ENCODE peak calls at places on chromosomes 3 and 15, in five cellular contexts. One of them, this sample, is unnamed.

GRCh38 chr3:118970819-118971218 is 63.8 kb downstream of the IGSF11 start:
- DNase-seq in A549: no peak
- DNase-seq in K562: no peak
- DNase-seq in GM12878: no peak
- DNase-seq in HepG2: no peak
- DNase-seq in this sample: no peak

GRCh38 chr15:100922192-100923040 is 3.3 kb downstream of the LRRK1 start:
- DNase-seq in A549: no peak
- DNase-seq in K562: no peak
- DNase-seq in GM12878: no peak
- DNase-seq in HepG2: no peak
- DNase-seq in this sample: no peak

GRCh38 chr3:117589454-117589853 is 879.9 kb downstream of the TUSC7 start:
- DNase-seq in A549: no peak
- DNase-seq in K562: no peak
- DNase-seq in GM12878: no peak
- DNase-seq in HepG2: no peak
- DNase-seq in this sample: peak

GRCh38 chr3:187852842-187853727 is 107.8 kb upstream of the BCL6 start:
- DNase-seq in A549: peak
- DNase-seq in K562: no peak
- DNase-seq in GM12878: no peak
- DNase-seq in HepG2: no peak
- DNase-seq in this sample: no peak

GRCh38 chr3:39086066-39086657 is 21.3 kb downstream of the GORASP1 start:
- DNase-seq in A549: no peak
- DNase-seq in K562: no peak
- DNase-seq in GM12878: no peak
- DNase-seq in HepG2: no peak
- DNase-seq in this sample: no peak

GRCh38 chr3:40645883-40646282 is 121.1 kb downstream of the ZNF621 start:
- DNase-seq in A549: no peak
- DNase-seq in K562: no peak
- DNase-seq in GM12878: no peak
- DNase-seq in HepG2: no peak
- DNase-seq in this sample: no peak

GRCh38 chr3:178849220-178849910 is 222.2 kb downstream of the ZMAT3 start:
- DNase-seq in A549: no peak
- DNase-seq in K562: no peak
- DNase-seq in GM12878: no peak
- DNase-seq in HepG2: no peak
- DNase-seq in this sample: no peak

GRCh38 chr3:148873270-148873927 is 8.3 kb downstream of the CPA3 start:
- DNase-seq in A549: no peak
- DNase-seq in K562: no peak
- DNase-seq in GM12878: no peak
- DNase-seq in HepG2: peak
- DNase-seq in this sample: no peak

GRCh38 chr15:62896969-62897486 is 145.5 kb upstream of the TPM1 start:
- DNase-seq in A549: peak
- DNase-seq in K562: peak
- DNase-seq in GM12878: no peak
- DNase-seq in HepG2: peak
- DNase-seq in this sample: no peak

GRCh38 chr15:42737529-42738328 is 801 bp upstream of the CDAN1 start:
- DNase-seq in A549: peak
- DNase-seq in K562: no peak
- DNase-seq in GM12878: no peak
- DNase-seq in HepG2: peak
- DNase-seq in this sample: no peak

GRCh38 chr15:98981851-98982722 is 25.5 kb downstream of the PGPEP1L start:
- DNase-seq in A549: no peak
- DNase-seq in K562: no peak
- DNase-seq in GM12878: peak
- DNase-seq in HepG2: no peak
- DNase-seq in this sample: no peak

GRCh38 chr3:133448478-133449122 is 48.7 kb downstream of the BFSP2 start:
- DNase-seq in A549: no peak
- DNase-seq in K562: no peak
- DNase-seq in GM12878: peak
- DNase-seq in HepG2: no peak
- DNase-seq in this sample: no peak

GRCh38 chr15:77027697-77028450 is 32.9 kb downstream of the PSTPIP1 start:
- DNase-seq in A549: no peak
- DNase-seq in K562: peak
- DNase-seq in GM12878: no peak
- DNase-seq in HepG2: no peak
- DNase-seq in this sample: peak

GRCh38 chr3:9146367-9147071 is 102.9 kb downstream of the SRGAP3 start:
- DNase-seq in A549: no peak
- DNase-seq in K562: no peak
- DNase-seq in GM12878: no peak
- DNase-seq in HepG2: no peak
- DNase-seq in this sample: no peak

GRCh38 chr15:27483124-27483523 is 512.1 kb downstream of the GABRG3 start:
- DNase-seq in A549: no peak
- DNase-seq in K562: no peak
- DNase-seq in GM12878: no peak
- DNase-seq in HepG2: no peak
- DNase-seq in this sample: no peak

GRCh38 chr3:186790261-186790981 is 7.0 kb downstream of the EIF4A2 start:
- DNase-seq in A549: peak
- DNase-seq in K562: no peak
- DNase-seq in GM12878: no peak
- DNase-seq in HepG2: peak
- DNase-seq in this sample: peak

GRCh38 chr3:5499404-5499803 is 311.9 kb downstream of the EDEM1 start:
- DNase-seq in A549: no peak
- DNase-seq in K562: no peak
- DNase-seq in GM12878: peak
- DNase-seq in HepG2: no peak
- DNase-seq in this sample: no peak

GRCh38 chr3:31926543-31926942 is 54.5 kb downstream of the OSBPL10 start:
- DNase-seq in A549: no peak
- DNase-seq in K562: no peak
- DNase-seq in GM12878: no peak
- DNase-seq in HepG2: no peak
- DNase-seq in this sample: no peak
- TF ChIP-seq JUNB in A549: no peak
- TF ChIP-seq JUNB in K562: no peak
- TF ChIP-seq JUNB in GM12878: no peak
- TF ChIP-seq JUNB in HepG2: no peak
- TF ChIP-seq JUNB in this sample: no peak

GRCh38 chr3:128337305-128337704 is 129.4 kb downstream of the DNAJB8 start:
- DNase-seq in A549: no peak
- DNase-seq in K562: no peak
- DNase-seq in GM12878: no peak
- DNase-seq in HepG2: no peak
- DNase-seq in this sample: no peak
- TF ChIP-seq JUNB in A549: no peak
- TF ChIP-seq JUNB in K562: no peak
- TF ChIP-seq JUNB in GM12878: no peak
- TF ChIP-seq JUNB in HepG2: no peak
- TF ChIP-seq JUNB in this sample: no peak

GRCh38 chr3:55668359-55668758 is 181.3 kb upstream of the WNT5A start:
- DNase-seq in A549: no peak
- DNase-seq in K562: no peak
- DNase-seq in GM12878: no peak
- DNase-seq in HepG2: no peak
- DNase-seq in this sample: no peak
- TF ChIP-seq JUNB in A549: no peak
- TF ChIP-seq JUNB in K562: no peak
- TF ChIP-seq JUNB in GM12878: no peak
- TF ChIP-seq JUNB in HepG2: no peak
- TF ChIP-seq JUNB in this sample: no peak

GRCh38 chr3:106534206-106534605 is 665.4 kb upstream of the CBLB start:
- DNase-seq in A549: no peak
- DNase-seq in K562: no peak
- DNase-seq in GM12878: no peak
- DNase-seq in HepG2: no peak
- DNase-seq in this sample: no peak
- TF ChIP-seq JUNB in A549: no peak
- TF ChIP-seq JUNB in K562: no peak
- TF ChIP-seq JUNB in GM12878: no peak
- TF ChIP-seq JUNB in HepG2: no peak
- TF ChIP-seq JUNB in this sample: no peak

GRCh38 chr15:68650901-68651709 is 72.3 kb downstream of the CORO2B start:
- DNase-seq in A549: peak
- DNase-seq in K562: peak
- DNase-seq in GM12878: no peak
- DNase-seq in HepG2: peak
- DNase-seq in this sample: peak

GRCh38 chr15:68653031-68653635 is 74.3 kb downstream of the CORO2B start:
- DNase-seq in A549: no peak
- DNase-seq in K562: no peak
- DNase-seq in GM12878: no peak
- DNase-seq in HepG2: no peak
- DNase-seq in this sample: no peak

GRCh38 chr15:68654786-68655560 is 76.2 kb downstream of the CORO2B start:
- DNase-seq in A549: no peak
- DNase-seq in K562: no peak
- DNase-seq in GM12878: no peak
- DNase-seq in HepG2: no peak
- DNase-seq in this sample: no peak

GRCh38 chr15:68653795-68654194 is 75.0 kb downstream of the CORO2B start:
- DNase-seq in A549: no peak
- DNase-seq in K562: no peak
- DNase-seq in GM12878: no peak
- DNase-seq in HepG2: no peak
- DNase-seq in this sample: no peak

DNA sequence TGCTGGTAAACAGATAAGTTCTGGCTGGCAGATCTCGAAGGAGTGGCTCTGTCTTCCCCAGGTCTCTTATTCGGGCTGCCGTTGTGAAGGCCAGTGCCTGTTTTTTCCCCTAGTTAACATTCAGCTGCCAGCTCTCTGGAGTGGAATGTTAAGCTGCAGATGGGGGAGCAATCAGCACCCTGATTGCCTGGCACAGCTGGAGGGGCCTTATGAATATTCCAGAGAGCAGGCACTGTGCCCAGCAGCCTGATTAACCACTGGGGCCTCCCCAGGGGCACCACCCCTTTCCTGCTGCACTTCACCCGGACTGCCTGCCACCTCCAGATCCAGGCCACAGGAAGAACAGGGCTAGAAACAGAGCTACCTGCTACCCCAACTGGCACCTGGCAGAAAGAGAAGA is 73.3 kb downstream of the CORO2B start:
- DNase-seq in A549: no peak
- DNase-seq in K562: no peak
- DNase-seq in GM12878: no peak
- DNase-seq in HepG2: no peak
- DNase-seq in this sample: no peak
- TF ChIP-seq JUNB in A549: no peak
- TF ChIP-seq JUNB in K562: no peak
- TF ChIP-seq JUNB in GM12878: no peak
- TF ChIP-seq JUNB in HepG2: no peak
- TF ChIP-seq JUNB in this sample: no peak

DNA sequence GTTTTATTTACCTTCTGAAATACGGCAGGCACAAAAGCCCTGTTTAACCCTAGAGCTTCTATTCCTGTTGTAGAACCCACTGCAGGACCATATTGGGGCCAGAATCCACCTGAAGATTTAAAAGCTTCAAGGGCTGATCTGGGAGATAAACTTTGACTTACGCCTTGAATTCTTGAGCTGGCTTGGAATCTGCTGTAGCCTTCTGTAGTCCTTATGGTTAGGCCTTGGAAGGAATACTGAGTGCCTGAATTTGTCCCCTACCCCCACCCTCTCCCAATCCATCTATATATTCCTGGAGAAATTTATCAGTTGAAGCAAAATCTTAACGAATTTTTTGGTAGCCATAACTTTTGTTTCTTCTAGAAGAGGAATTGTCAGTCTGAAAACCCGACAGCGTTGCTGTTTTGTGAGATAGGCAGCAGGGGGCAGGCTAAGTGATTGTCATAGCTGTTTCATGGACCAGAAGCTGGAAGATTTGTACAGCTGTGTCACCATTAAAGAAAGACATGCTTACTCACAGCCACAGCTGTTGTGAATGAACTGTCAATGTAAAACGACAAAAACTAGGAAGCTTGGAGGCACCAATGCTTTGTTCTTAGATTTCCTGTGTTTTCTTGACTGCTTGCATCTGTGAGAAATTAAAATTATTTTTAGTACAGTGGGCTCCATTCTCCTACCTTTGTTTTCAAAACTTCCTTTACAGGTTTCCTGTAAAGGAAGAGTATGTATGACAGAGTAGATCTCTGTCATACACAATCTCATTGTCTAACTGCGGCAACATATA is 12.8 kb downstream of the LXN start:
- DNase-seq in A549: peak
- DNase-seq in K562: peak
- DNase-seq in GM12878: no peak
- DNase-seq in HepG2: peak
- DNase-seq in this sample: peak
- TF ChIP-seq JUNB in A549: no peak
- TF ChIP-seq JUNB in K562: no peak
- TF ChIP-seq JUNB in GM12878: no peak
- TF ChIP-seq JUNB in HepG2: no peak
- TF ChIP-seq JUNB in this sample: no peak

DNA sequence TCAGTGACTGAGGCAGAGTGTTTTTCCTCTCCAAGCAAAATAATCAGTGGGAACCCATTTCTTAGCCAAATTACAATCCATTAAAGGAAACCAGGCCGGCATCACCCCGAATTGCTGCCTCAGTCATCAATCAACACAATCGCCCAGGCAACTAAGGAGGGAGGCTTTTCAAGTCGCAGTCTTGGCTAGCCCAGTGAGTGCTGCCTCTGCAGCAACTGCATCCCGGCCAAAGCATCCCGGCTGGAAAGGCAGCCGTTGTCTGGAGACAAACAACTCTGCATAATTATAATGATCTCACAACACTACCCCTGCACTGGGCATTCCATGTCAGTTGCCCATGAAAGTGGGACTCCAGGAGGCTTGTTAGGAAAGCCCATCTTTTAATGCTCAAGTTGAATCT is 213.6 kb upstream of the PRICKLE2 start:
- DNase-seq in A549: no peak
- DNase-seq in K562: no peak
- DNase-seq in GM12878: no peak
- DNase-seq in HepG2: no peak
- DNase-seq in this sample: peak
- TF ChIP-seq JUNB in A549: no peak
- TF ChIP-seq JUNB in K562: no peak
- TF ChIP-seq JUNB in GM12878: no peak
- TF ChIP-seq JUNB in HepG2: no peak
- TF ChIP-seq JUNB in this sample: no peak

DNA sequence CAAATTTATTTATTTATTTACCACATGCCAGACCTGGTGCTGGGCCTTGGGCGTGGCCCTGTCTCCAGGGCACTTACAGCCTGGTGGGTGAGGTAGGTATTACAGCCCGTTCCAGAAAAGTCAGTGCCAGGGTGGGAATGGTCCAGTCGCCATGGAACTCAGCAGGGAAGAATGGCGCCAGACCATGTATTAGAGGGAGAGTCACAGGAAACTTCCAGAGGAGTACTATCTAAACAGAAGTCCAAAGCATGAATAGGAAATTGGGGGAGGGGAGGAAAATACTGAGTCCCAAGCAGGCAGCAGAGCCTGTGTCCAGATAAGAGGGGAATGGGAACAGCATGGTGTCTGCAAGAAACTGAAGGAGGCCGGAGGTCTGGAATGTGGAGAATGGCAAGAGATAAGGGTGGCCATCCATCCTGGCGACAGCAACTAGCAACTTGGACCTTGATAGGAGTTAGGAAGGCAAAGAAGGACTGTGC is 27.0 kb downstream of the SH3BP5 start:
- DNase-seq in A549: peak
- DNase-seq in K562: peak
- DNase-seq in GM12878: no peak
- DNase-seq in HepG2: no peak
- DNase-seq in this sample: peak
- TF ChIP-seq JUNB in A549: no peak
- TF ChIP-seq JUNB in K562: no peak
- TF ChIP-seq JUNB in GM12878: no peak
- TF ChIP-seq JUNB in HepG2: no peak
- TF ChIP-seq JUNB in this sample: no peak

This sample was measured in GM23338.